ENCODE peak calls at places on chromosomes 13 and 19, in five cellular contexts. D is aorta; G is caudate nucleus; H is neural crest cell; B is activated naive CD4-positive, alpha-beta T cell treated with anti-CD3 and anti-CD28 coated beads, Interleukin-2, amount 10 ng/mL, durations not matched to agents 7 days and 5 days. E is an unnamed sample.

GRCh38 chr13:61187471-61187870 is 228.2 kb downstream of the PCDH20 start:
- DNase-seq in D (no peak), G (no peak), H (no peak), B (no peak), E (no peak)

GRCh38 chr13:26133286-26133685 is 81.5 kb upstream of the SHISA2 start:
- DNase-seq in D (no peak), G (no peak), H (no peak), B (no peak), E (no peak)

GRCh38 chr13:77386880-77387606 is 60.1 kb upstream of the MYCBP2 start:
- DNase-seq in D (peak; percentile 68), G (no peak), H (no peak), B (no peak), E (no peak)

GRCh38 chr13:72180253-72180952 is 313.4 kb upstream of the DACH1 start:
- DNase-seq in D (no peak), G (no peak), H (no peak), B (no peak), E (no peak)

GRCh38 chr19:3024870-3025515 is 4.1 kb downstream of the TLE2 start:
- DNase-seq in D (no peak), G (no peak), H (no peak), B (peak; percentile 34), E (no peak)

GRCh38 chr19:53877361-53877766 is 4.6 kb upstream of the PRKCG start:
- DNase-seq in D (no peak), G (no peak), H (no peak), B (peak; percentile 73), E (no peak)

GRCh38 chr13:72651196-72651595 is 76.2 kb downstream of the MZT1 start:
- DNase-seq in D (no peak), G (no peak), H (no peak), B (no peak), E (no peak)

GRCh38 chr19:10288662-10289166 is 1.0 kb upstream of the ICAM5 start:
- DNase-seq in D (peak; percentile 59), G (no peak), H (peak; percentile 56), B (peak; percentile 56), E (peak; percentile 75)

GRCh38 chr13:42275098-42275471 is 3.1 kb downstream of the AKAP11 start:
- DNase-seq in D (no peak), G (no peak), H (no peak), B (no peak), E (no peak)

GRCh38 chr19:11179716-11180297 is 17.5 kb downstream of the KANK2 start:
- DNase-seq in D (no peak), G (no peak), H (no peak), B (no peak), E (no peak)

GRCh38 chr19:19909654-19910053 is 8.9 kb downstream of the ZNF93 start:
- DNase-seq in D (no peak), G (no peak), H (no peak), B (no peak), E (no peak)

GRCh38 chr13:74891610-74892009 is 590.4 kb downstream of the TBC1D4 start:
- DNase-seq in D (no peak), G (no peak), H (no peak), B (no peak), E (no peak)

GRCh38 chr19:54691582-54692293 is 29.0 kb downstream of the LILRB4 start:
- DNase-seq in D (no peak), G (no peak), H (no peak), B (no peak), E (no peak)